ENCODE peak calls at places on chromosomes 16 and 17, in four cellular contexts. Z is BE2C, E is A549, B is mucosa of descending colon. D is an unnamed sample.

GRCh38 chr17:5595831-5596230 is 11.5 kb upstream of the NLRP1 start:
- DNase-seq in Z (no peak), E (no peak), B (no peak), D (no peak)

GRCh38 chr17:16814439-16814838 is 124.4 kb downstream of the CCDC144A start:
- DNase-seq in Z (no peak), E (no peak), B (no peak), D (no peak)

GRCh38 chr17:32558328-32558955 is 71.6 kb downstream of the CDK5R1 start:
- DNase-seq in Z (no peak), E (no peak), B (no peak), D (no peak)

GRCh38 chr16:66176111-66176510 is 190.4 kb upstream of the CDH5 start:
- DNase-seq in Z (no peak), E (no peak), B (no peak), D (no peak)

GRCh38 chr17:60153606-60154355 is 4.0 kb downstream of the CA4 start:
- DNase-seq in Z (peak; percentile 2), E (no peak), B (no peak), D (peak; percentile 24)

GRCh38 chr16:10729649-10730048 is 14.0 kb upstream of the NUBP1 start:
- DNase-seq in Z (peak; percentile 32), E (peak; percentile 80), B (no peak), D (no peak)

GRCh38 chr17:41492771-41493170 is 3.1 kb upstream of the KRT36 start:
- DNase-seq in Z (peak; percentile 70), E (no peak), B (no peak), D (no peak)

GRCh38 chr16:77823067-77823466 is 34.7 kb downstream of the VAT1L start:
- DNase-seq in Z (no peak), E (no peak), B (no peak), D (no peak)

GRCh38 chr17:5055543-5055942 is 20.3 kb upstream of the SLC52A1 start:
- DNase-seq in Z (no peak), E (peak; percentile 77), B (no peak), D (no peak)

GRCh38 chr16:71499775-71500364 is 10.7 kb upstream of the ZNF19 start:
- DNase-seq in Z (peak; percentile 44), E (peak; percentile 67), B (no peak), D (no peak)

GRCh38 chr17:48055531-48056245 is 7.5 kb downstream of the NFE2L1 start:
- DNase-seq in Z (peak; percentile 38), E (peak; percentile 78), B (no peak), D (no peak)

GRCh38 chr16:49754495-49755290 is 101.2 kb downstream of the ZNF423 start:
- DNase-seq in Z (no peak), E (no peak), B (no peak), D (no peak)

GRCh38 chr17:80961516-80961915 is 30.1 kb upstream of the CHMP6 start:
- DNase-seq in Z (no peak), E (no peak), B (no peak), D (no peak)

DNA sequence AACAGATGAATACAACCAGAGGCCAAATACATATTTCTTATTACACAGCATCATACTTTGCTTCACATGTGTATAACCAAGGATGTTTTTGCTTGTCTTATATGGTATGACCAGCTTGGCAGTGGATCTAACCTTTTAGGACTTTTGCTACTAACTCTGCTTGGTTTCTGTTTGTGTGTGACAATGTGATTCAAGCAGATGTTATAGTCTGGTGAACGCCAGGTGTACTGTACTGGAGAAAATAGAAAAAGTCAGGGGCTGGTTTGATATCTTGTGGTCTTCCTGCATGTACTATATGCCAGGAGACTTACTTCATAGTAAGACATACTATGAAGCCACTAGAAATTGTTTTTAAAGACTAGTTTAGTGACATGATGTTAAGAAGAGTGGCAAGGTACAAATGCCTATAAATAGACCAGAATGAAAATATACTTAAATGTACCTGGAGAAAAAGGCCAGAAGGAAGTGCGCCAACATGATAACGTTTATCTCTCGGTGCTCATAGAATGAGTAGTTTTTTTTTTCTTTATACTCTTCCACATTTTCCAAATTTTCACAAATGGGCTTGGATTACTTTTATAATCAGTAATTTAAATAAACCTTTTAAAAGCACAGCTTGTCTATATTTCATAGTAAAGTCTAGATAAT is 112.2 kb downstream of the PRKCA start:
- DNase-seq in Z (no peak), E (no peak), B (no peak), D (no peak)
- H3K4me1 ChIP-seq in Z (peaks cover 7% of the 10 kb centered on the region), E (peaks cover 50% of the 10 kb centered on the region), B (peaks cover 35% of the 10 kb centered on the region), D (peaks cover 6% of the 10 kb centered on the region)

DNA sequence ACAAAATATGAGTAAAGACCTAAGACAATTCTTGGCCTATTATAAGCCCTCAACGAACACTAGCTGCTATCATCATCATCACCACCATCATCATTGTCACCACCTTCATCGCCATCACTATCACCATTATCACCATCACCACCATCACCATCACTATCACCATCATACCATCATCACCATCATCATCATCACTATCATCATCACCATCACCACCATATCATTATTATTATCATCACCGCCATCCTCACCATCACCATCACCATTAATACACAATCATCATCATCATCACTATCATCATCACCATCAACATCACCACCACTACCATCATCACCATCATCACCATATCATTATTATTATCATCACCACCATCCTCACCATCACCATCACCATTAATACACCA is 82.5 kb downstream of the RGS9 start:
- DNase-seq in Z (no peak), E (no peak), B (no peak), D (no peak)
- H3K4me3 ChIP-seq in Z (no peak overlapping the region), E (no peak overlapping the region), B (no peak overlapping the region), D (no peak overlapping the region)

GRCh38 chr17:7014995-7015586 is 2.7 kb downstream of the RNASEK start:
- DNase-seq in Z (no peak), E (no peak), B (no peak), D (no peak)
- H3K4me1 ChIP-seq in Z (no peaks in the 10 kb centered on the region), E (peaks cover 27% of the 10 kb centered on the region), B (peaks cover 29% of the 10 kb centered on the region), D (peaks cover 61% of the 10 kb centered on the region)

GRCh38 chr16:647173-647902 is 1.8 kb upstream of the WDR90 start:
- DNase-seq in Z (no peak), E (no peak), B (no peak), D (no peak)
- H3K4me3 ChIP-seq in Z (no peak overlapping the region), E (no peak overlapping the region), B (no peak overlapping the region), D (no peak overlapping the region)

D was measured in lower lobe of right lung.